ENCODE peak calls at places on chromosome 17, in seven cellular contexts. G is fibroblast of villous mesenchyme; X is heart right ventricle; A is lower leg skin; W is HAP-1; U is esophagus squamous epithelium; S is CD8-positive, alpha-beta memory T cell. H is an unnamed sample.

GRCh38 chr17:31323551-31323950 is 2.1 kb upstream of the EVI2A start:
- DNase-seq in S (no peak), A (no peak), X (no peak), U (no peak), W (no peak), G (no peak), H (no peak)

GRCh38 chr17:39667262-39668140 is 752 bp upstream of the PNMT start:
- DNase-seq in X (no peak), U (no peak), A (no peak), S (no peak), G (peak; percentile 23), W (no peak), H (no peak)

GRCh38 chr17:43040655-43041054 is 15.6 kb downstream of the RND2 start:
- DNase-seq in A (no peak), W (peak; percentile 47), G (no peak), U (no peak), S (no peak), X (no peak), H (no peak)

GRCh38 chr17:8312251-8312650 is 2.2 kb downstream of the ARHGEF15 start:
- DNase-seq in G (no peak), X (no peak), A (no peak), U (no peak), S (no peak), W (no peak), H (no peak)

GRCh38 chr17:10177921-10178788 is 20.3 kb downstream of the GAS7 start:
- DNase-seq in W (no peak), A (no peak), U (no peak), S (no peak), X (no peak), G (peak; percentile 62), H (no peak)

GRCh38 chr17:44350733-44351226 is 5.7 kb downstream of the GRN start:
- DNase-seq in U (no peak), G (peak; percentile 50), A (no peak), S (peak; percentile 72), W (peak; percentile 81), X (peak; percentile 56), H (peak; percentile 51)

GRCh38 chr17:37050905-37051304 is 102.2 kb downstream of the AATF start:
- DNase-seq in A (no peak), U (no peak), W (no peak), G (no peak), X (no peak), S (no peak), H (no peak)

GRCh38 chr17:43334744-43335400 is 63.9 kb upstream of the ARL4D start:
- DNase-seq in W (no peak), U (no peak), A (no peak), S (no peak), X (no peak), G (peak; percentile 51), H (no peak)

GRCh38 chr17:58192612-58193011 is at the start of gene EPX:
- DNase-seq in S (no peak), W (no peak), G (no peak), A (no peak), U (no peak), X (no peak), H (no peak)

GRCh38 chr17:51257150-51258081 is 2.4 kb downstream of the MBTD1 start:
- DNase-seq in X (no peak), U (no peak), A (no peak), S (no peak), W (no peak), G (peak; percentile 14), H (no peak)

GRCh38 chr17:57783338-57783742 is 38.2 kb upstream of the CCDC182 start:
- DNase-seq in X (peak; percentile 61), G (peak; percentile 33), S (peak; percentile 74), U (no peak), W (peak; percentile 91), A (no peak), H (peak; percentile 28)

GRCh38 chr17:79500738-79501533 is 109.9 kb downstream of the RBFOX3 start:
- DNase-seq in S (no peak), X (no peak), G (no peak), W (no peak), U (no peak), A (no peak), H (no peak)

GRCh38 chr17:50911890-50912289 is 45.7 kb upstream of the TOB1 start:
- DNase-seq in G (no peak), X (no peak), U (no peak), S (no peak), W (no peak), A (no peak), H (no peak)

GRCh38 chr17:7573324-7574080 is 5.9 kb upstream of the CD68 start:
- DNase-seq in G (peak; percentile 96), X (peak; percentile 94), S (peak; percentile 88), U (peak; percentile 69), A (peak; percentile 85), W (peak; percentile 90), H (peak; percentile 90)

GRCh38 chr17:80866050-80866793 is 125.4 kb upstream of the CHMP6 start:
- DNase-seq in X (peak; percentile 75), S (peak; percentile 29), W (peak; percentile 82), U (no peak), A (peak; percentile 63), G (peak; percentile 64), H (peak; percentile 42)

GRCh38 chr17:67248291-67248690 is 3.3 kb upstream of the HELZ start:
- DNase-seq in X (no peak), W (no peak), G (no peak), A (no peak), U (no peak), S (no peak), H (no peak)

GRCh38 chr17:40320771-40321501 is 12.0 kb downstream of the RARA start:
- DNase-seq in U (no peak), A (no peak), W (no peak), G (no peak), X (peak; percentile 85), S (no peak), H (peak; percentile 69)

GRCh38 chr17:80270836-80271235 is 10.2 kb downstream of the RNF213 start:
- DNase-seq in U (no peak), S (peak; percentile 43), X (no peak), G (peak; percentile 34), W (peak; percentile 63), A (no peak), H (no peak)

GRCh38 chr17:79711715-79712305 is 18.9 kb upstream of the ENPP7 start:
- DNase-seq in U (no peak), G (no peak), A (no peak), X (no peak), W (no peak), S (no peak), H (no peak)

GRCh38 chr17:22138861-22139469 is 446.6 kb downstream of the KCNJ18 start:
- DNase-seq in X (no peak), S (no peak), A (no peak), U (no peak), G (no peak), W (no peak), H (no peak)

GRCh38 chr17:63587770-63588169 is 12.9 kb upstream of the TACO1 start:
- DNase-seq in X (no peak), U (no peak), A (no peak), S (no peak), G (no peak), W (no peak), H (no peak)
- H3K4me3 ChIP-seq in X (no peak overlapping the region), U (no peak overlapping the region), A (no peak overlapping the region), S (no peak overlapping the region), G (no peak overlapping the region), W (no peak overlapping the region), H (no peak overlapping the region)

DNA sequence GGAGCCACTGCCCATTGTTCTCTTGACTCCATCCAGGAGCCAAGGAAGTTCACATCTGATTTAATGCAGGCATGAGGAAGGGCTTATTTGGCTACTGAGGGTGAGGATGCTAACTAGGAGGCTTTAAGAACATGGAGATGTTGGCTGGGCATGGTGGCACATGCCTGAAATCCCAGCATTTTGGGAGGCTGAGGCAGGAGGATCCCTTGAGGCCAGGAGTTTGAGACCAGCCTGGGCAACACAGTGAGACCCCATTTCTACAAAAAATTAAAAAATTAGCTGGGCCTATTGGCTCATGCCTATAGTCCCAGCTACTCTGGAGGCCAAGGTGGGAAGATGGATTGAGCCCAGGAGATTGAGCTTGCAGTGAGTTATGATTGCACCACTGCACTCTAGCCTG is 116.5 kb downstream of the RAP1GAP2 start:
- DNase-seq in W (no peak), S (no peak), U (no peak), A (no peak), G (no peak), X (no peak), H (no peak)
- H3K4me3 ChIP-seq in W (no peak overlapping the region), S (no peak overlapping the region), U (no peak overlapping the region), A (no peak overlapping the region), G (no peak overlapping the region), X (no peak overlapping the region), H (no peak overlapping the region)

DNA sequence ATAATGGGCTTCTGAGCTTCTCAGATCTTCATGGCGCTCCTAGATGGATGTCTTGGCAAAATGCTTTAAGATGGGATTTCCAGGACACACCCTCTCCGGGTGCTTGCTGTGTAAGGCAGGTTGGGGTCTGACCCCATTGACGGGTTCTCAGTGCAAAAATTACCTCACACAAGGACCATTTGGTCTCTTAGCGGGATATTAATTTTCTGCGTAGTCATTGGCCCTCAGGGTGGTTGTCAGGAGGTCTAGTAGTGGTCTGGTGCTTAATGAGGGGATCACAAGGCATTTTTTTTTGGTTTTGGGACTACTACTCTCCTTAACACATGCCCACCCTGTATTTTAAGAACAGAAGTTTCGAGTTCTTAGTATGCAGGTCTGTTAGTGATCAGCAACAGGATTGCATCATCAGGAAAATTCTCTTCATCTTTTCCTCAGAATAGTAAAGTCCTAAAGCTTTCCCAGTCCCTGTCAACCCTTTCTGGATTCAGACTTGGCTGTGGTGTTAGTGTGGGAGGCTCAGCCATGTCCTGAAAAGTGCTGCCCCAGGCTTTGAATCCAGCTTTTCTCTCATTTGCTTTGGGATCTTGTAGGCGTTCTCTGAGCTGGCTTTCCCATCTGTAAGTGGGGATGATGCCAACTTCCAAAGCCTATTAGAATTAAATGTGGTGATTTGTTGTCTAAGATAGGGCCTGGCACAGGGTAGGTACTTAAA is 2.8 kb downstream of the ALKBH5 start:
- DNase-seq in U (no peak), W (no peak), X (no peak), S (no peak), A (no peak), G (peak; percentile 74), H (no peak)
- H3K4me3 ChIP-seq in U (peak overlapping the region; percentile 74), W (peak overlapping the region; percentile 71), X (peak overlapping the region; percentile 94), S (peak overlapping the region; percentile 95), A (no peak overlapping the region), G (peak overlapping the region; percentile 81), H (peak overlapping the region; percentile 83)

GRCh38 chr17:49676276-49676868 is 1.5 kb downstream of the SPOP start:
- DNase-seq in W (no peak), U (no peak), G (peak; percentile 39), X (no peak), A (no peak), S (peak; percentile 81), H (no peak)
- H3K4me3 ChIP-seq in W (peak overlapping the region; percentile 52), U (peak overlapping the region; percentile 79), G (peak overlapping the region; percentile 79), X (peak overlapping the region; percentile 81), A (no peak overlapping the region), S (peak overlapping the region; percentile 87), H (peak overlapping the region; percentile 60)

DNA sequence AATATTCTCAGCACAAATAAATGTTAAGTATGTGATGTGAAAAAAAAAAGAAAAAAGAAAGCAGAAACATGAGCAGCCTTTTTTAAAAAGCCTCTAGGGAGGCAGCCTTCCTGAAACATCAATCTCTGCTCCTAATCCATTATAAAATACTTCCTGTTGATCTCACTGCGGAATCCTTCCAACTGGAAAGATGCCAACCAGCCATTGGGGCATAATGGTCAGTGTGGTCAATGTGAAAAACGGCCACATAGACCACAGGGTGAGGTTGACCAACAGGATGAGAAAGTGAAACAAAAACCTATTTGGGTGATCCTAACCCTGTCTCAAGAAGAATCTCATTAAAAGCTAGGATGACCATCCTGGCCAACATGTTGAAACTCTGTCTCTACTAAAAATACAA is 26.1 kb upstream of the ABCA8 start:
- DNase-seq in S (no peak), A (peak; percentile 28), U (no peak), X (peak; percentile 67), G (peak; percentile 94), W (no peak), H (no peak)
- H3K4me3 ChIP-seq in S (no peak overlapping the region), A (no peak overlapping the region), U (no peak overlapping the region), X (no peak overlapping the region), G (peak overlapping the region; percentile 14), W (no peak overlapping the region), H (no peak overlapping the region)

GRCh38 chr17:77109159-77110005 is 31.4 kb upstream of the SEC14L1 start:
- DNase-seq in W (no peak), G (no peak), U (no peak), A (no peak), X (no peak), S (no peak), H (no peak)
- H3K4me3 ChIP-seq in W (no peak overlapping the region), G (no peak overlapping the region), U (no peak overlapping the region), A (no peak overlapping the region), X (no peak overlapping the region), S (no peak overlapping the region), H (no peak overlapping the region)